ENCODE peak calls at places on chromosome 11, in ten cellular contexts. I is activated CD4-positive, CD25-positive, alpha-beta regulatory T cell; E is cardiac muscle cell; A is iris pigment epithelial cell; S is stimulated activated CD8-positive, alpha-beta memory T cell treated with anti-CD3 and anti-CD28 coated beads, Interleukin-7, amount 100 ng/mL, for 24 hours; W is NCI-H1092; H is RCC 7860; F is EL; T is left kidney; D is C1 segment of cervical spinal cord. C is an unnamed sample.
A peak's percentile ranks its signal among the peaks of the same experiment; 100 is the strongest.

GRCh38 chr11:27464155-27464759 is 8.3 kb downstream of the LGR4 start:
- DNase-seq in S (no peak), F (peak; percentile 75), A (peak; percentile 72), I (no peak), W (no peak), D (no peak), T (no peak), E (no peak), H (peak; percentile 59), C (no peak)

GRCh38 chr11:76642341-76642740 is 28.2 kb downstream of the LRRC32 start:
- DNase-seq in T (peak; percentile 73), E (no peak), I (no peak), D (no peak), F (no peak), H (no peak), A (no peak), W (no peak), S (no peak), C (no peak)

GRCh38 chr11:1412377-1413095 is 22.8 kb downstream of the BRSK2 start:
- DNase-seq in E (no peak), H (no peak), I (no peak), A (no peak), F (no peak), T (no peak), S (no peak), W (no peak), D (no peak), C (no peak)

GRCh38 chr11:103988595-103988969 is 47.9 kb upstream of the DDI1 start:
- DNase-seq in S (no peak), T (no peak), D (no peak), E (no peak), I (no peak), F (peak; percentile 7), A (peak; percentile 93), W (no peak), H (no peak), C (no peak)

GRCh38 chr11:43852057-43852636 is 28.5 kb upstream of the ALKBH3 start:
- DNase-seq in W (peak; percentile 10), F (peak; percentile 76), H (peak; percentile 37), E (peak; percentile 69), D (no peak), I (peak; percentile 5), A (peak; percentile 86), S (peak; percentile 38), T (peak; percentile 85), C (peak; percentile 39)

GRCh38 chr11:9739108-9739507 is 75.2 kb downstream of the SWAP70 start:
- DNase-seq in D (no peak), H (no peak), T (no peak), W (no peak), S (no peak), A (no peak), F (no peak), I (no peak), E (no peak), C (no peak)

GRCh38 chr11:120815260-120816100 is 208.4 kb upstream of the TBCEL start:
- DNase-seq in F (no peak), H (no peak), E (no peak), S (no peak), T (no peak), W (no peak), I (no peak), A (no peak), D (no peak), C (no peak)

GRCh38 chr11:107439586-107440201 is 17.9 kb downstream of the CWF19L2 start:
- DNase-seq in H (no peak), W (no peak), D (no peak), I (no peak), E (no peak), A (no peak), S (no peak), F (no peak), T (no peak), C (no peak)

GRCh38 chr11:72222907-72223614 is 1.5 kb upstream of the INPPL1 start:
- DNase-seq in T (peak; percentile 99), E (peak; percentile 98), F (peak; percentile 95), I (peak; percentile 87), S (peak; percentile 81), D (peak; percentile 70), A (peak; percentile 88), W (peak; percentile 93), H (peak; percentile 73), C (peak; percentile 96)

GRCh38 chr11:122344281-122344680 is 228.3 kb upstream of the BLID start:
- DNase-seq in H (no peak), I (no peak), A (peak; percentile 46), T (peak; percentile 22), E (no peak), D (no peak), W (no peak), F (peak; percentile 66), S (no peak), C (no peak)